ENCODE peak calls at places on chromosomes 4 and X, in nine cellular contexts. Q is stimulated activated CD4-positive, alpha-beta T cell treated with anti-CD3 and anti-CD28 coated beads, Interleukin-4, amount 100 ng/mL, for 1 hour; T is astrocyte of the hippocampus; Y is GM23248; R is epithelial cell of esophagus; M is ACHN; V is fibroblast of mammary gland; H is ELF-1; J is H7. W is an unnamed sample.

GRCh38 chr4:151674804-151675290 is 86.0 kb downstream of the GATB start:
- DNase-seq in M (no peak), J (peak), H (peak), R (peak), T (peak), V (peak), Q (no peak), Y (peak), W (peak)

GRCh38 chr4:87219648-87220093 is 747 bp downstream of the KLHL8 start:
- DNase-seq in M (peak), Q (peak), H (peak), J (no peak), T (peak), R (peak), V (peak), Y (peak), W (peak)

GRCh38 chrX:115350696-115351408 is 61.3 kb downstream of the LUZP4 start:
- DNase-seq in Y (peak), M (no peak), T (no peak), Q (no peak), H (peak), J (no peak), R (no peak), V (no peak), W (peak)

GRCh38 chrX:14027031-14027430 is 2.7 kb downstream of the GEMIN8 start:
- DNase-seq in T (no peak), H (no peak), M (no peak), Y (peak), J (no peak), R (peak), Q (peak), V (peak), W (no peak)

GRCh38 chr4:107318078-107318477 is 282.0 kb upstream of the DKK2 start:
- DNase-seq in V (peak), R (no peak), J (no peak), Q (no peak), Y (peak), M (no peak), H (no peak), T (peak), W (peak)

GRCh38 chr4:170305627-170306026 is 215.9 kb upstream of the AADAT start:
- DNase-seq in T (no peak), J (no peak), R (peak), Q (no peak), Y (no peak), M (no peak), H (no peak), V (no peak), W (no peak)

GRCh38 chr4:962231-963208 is 10.8 kb downstream of the DGKQ start:
- DNase-seq in M (no peak), Q (no peak), T (no peak), J (peak), Y (no peak), R (no peak), V (no peak), H (no peak), W (no peak)

GRCh38 chrX:7054219-7055206 is 93.0 kb upstream of the STS start:
- DNase-seq in J (no peak), Q (no peak), V (no peak), M (no peak), T (peak), Y (no peak), H (no peak), R (no peak), W (no peak)

GRCh38 chr4:83251074-83251835 is 33.3 kb downstream of the COQ2 start:
- DNase-seq in V (no peak), R (no peak), M (no peak), Y (no peak), H (no peak), T (no peak), J (no peak), Q (no peak), W (peak)

GRCh38 chrX:120310861-120311631 is at the start of gene TMEM255A:
- DNase-seq in T (peak), M (peak), R (peak), H (peak), J (peak), V (no peak), Y (peak), Q (peak), W (no peak)

GRCh38 chr4:3299538-3300197 is 6.8 kb downstream of the RGS12 start:
- DNase-seq in V (no peak), J (no peak), T (peak), Q (no peak), H (no peak), R (no peak), M (no peak), Y (no peak), W (no peak)

GRCh38 chr4:176622251-176622968 is 170.3 kb downstream of the VEGFC start:
- DNase-seq in M (no peak), T (no peak), J (no peak), H (no peak), R (no peak), Y (peak), Q (no peak), V (peak), W (peak)

GRCh38 chr4:10107111-10108091 is 9.2 kb downstream of the WDR1 start:
- DNase-seq in Y (peak), J (peak), M (no peak), Q (no peak), R (peak), H (no peak), V (no peak), T (peak), W (peak)

GRCh38 chr4:132991111-132991510 is 158.0 kb upstream of the PCDH10 start:
- DNase-seq in H (no peak), M (no peak), J (no peak), R (no peak), T (no peak), Q (no peak), Y (no peak), V (no peak), W (no peak)

GRCh38 chrX:149541521-149542047 is 772 bp downstream of the EOLA1 start:
- DNase-seq in Y (peak), R (no peak), J (no peak), V (no peak), T (no peak), Q (no peak), M (no peak), H (no peak), W (no peak)

GRCh38 chr4:67565284-67565683 is 6.8 kb downstream of the STAP1 start:
- DNase-seq in Y (peak), M (no peak), H (no peak), V (peak), J (no peak), R (no peak), T (peak), Q (no peak), W (peak)

GRCh38 chr4:150385606-150386005 is 196.3 kb upstream of the MAB21L2 start:
- DNase-seq in Y (peak), T (peak), J (no peak), Q (no peak), M (no peak), H (peak), V (peak), R (peak), W (peak)

GRCh38 chrX:9681422-9681821 is 84.2 kb downstream of the GPR143 start:
- DNase-seq in Q (no peak), H (no peak), M (no peak), R (peak), J (no peak), Y (peak), V (peak), T (peak), W (peak)

GRCh38 chr4:82948647-82949204 is 48.2 kb downstream of the THAP9 start:
- DNase-seq in H (no peak), Q (no peak), J (no peak), Y (peak), R (peak), M (no peak), T (peak), V (peak), W (peak)

GRCh38 chr4:54101190-54102041 is 1.5 kb downstream of the GSX2 start:
- DNase-seq in V (no peak), Q (no peak), T (no peak), H (no peak), Y (no peak), J (peak), R (no peak), M (no peak), W (no peak)

GRCh38 chrX:45515262-45516215 is 314.9 kb upstream of the DIPK2B start:
- DNase-seq in Y (peak), H (peak), T (peak), J (peak), Q (peak), R (peak), M (peak), V (peak), W (peak)

GRCh38 chr4:112038861-112039260 is 106.4 kb upstream of the FAM241A start:
- DNase-seq in R (peak), J (no peak), T (peak), V (peak), Y (peak), Q (no peak), H (no peak), M (no peak), W (peak)

GRCh38 chrX:17525762-17526555 is 151.0 kb downstream of the NHS start:
- DNase-seq in T (no peak), J (no peak), V (peak), Q (no peak), H (peak), M (no peak), R (no peak), Y (peak), W (peak)

GRCh38 chrX:46805270-46805669 is 31.6 kb upstream of the RP2 start:
- DNase-seq in R (peak), M (no peak), T (no peak), H (no peak), Q (no peak), V (no peak), Y (no peak), J (no peak), W (no peak)

GRCh38 chr4:26330186-26330787 is 9.5 kb downstream of the RBPJ start:
- DNase-seq in J (peak), M (peak), H (no peak), V (peak), Y (peak), T (peak), R (peak), Q (no peak), W (peak)

GRCh38 chr4:87543835-87544461 is 14.8 kb upstream of the SPARCL1 start:
- DNase-seq in J (peak), M (peak), T (peak), R (peak), Q (no peak), Y (peak), H (no peak), V (peak), W (peak)

GRCh38 chr4:44368413-44369167 is 80.0 kb downstream of the KCTD8 start:
- DNase-seq in T (peak), H (no peak), V (no peak), Q (no peak), R (peak), J (no peak), M (no peak), Y (no peak), W (no peak)

W was measured in AG10803.